ENCODE peak calls at places on chromosomes 2 and 18, in ten cellular contexts. L is GM23338, F is sigmoid colon, Y is upper lobe of left lung, Z is HCT116, E is breast epithelium, T is K562, S is Panc1, C is transverse colon, M is HepG2. H is an unnamed sample. For H3K36me3, the result is how much of the 10 kb centered on the place peaks cover.

GRCh38 chr2:8193686-8194615 is 487.9 kb upstream of the ID2 start:
- DNase-seq in T (no peak), Z (no peak), E (no peak), M (no peak), C (no peak), F (no peak), L (peak), S (no peak), Y (no peak), H (no peak)

GRCh38 chr2:41909584-41909983 is 138.2 kb upstream of the PKDCC start:
- DNase-seq in Z (no peak), L (no peak), T (no peak), C (no peak), M (no peak), E (no peak), F (no peak), Y (no peak), S (no peak), H (no peak)

GRCh38 chr2:219542931-219543595 is 546 bp downstream of the CHPF start:
- DNase-seq in C (peak), E (no peak), Y (peak), S (no peak), L (peak), T (peak), M (peak), Z (no peak), F (no peak), H (no peak)

GRCh38 chr2:230410861-230411464 is 5.0 kb upstream of the SP100 start:
- DNase-seq in F (no peak), S (no peak), L (peak), C (no peak), Y (no peak), Z (no peak), M (no peak), T (no peak), E (no peak), H (peak)

GRCh38 chr2:179051250-179051649 is 1.3 kb upstream of the CCDC141 start:
- DNase-seq in S (no peak), Z (no peak), Y (no peak), L (peak), F (no peak), C (no peak), M (no peak), E (no peak), T (no peak), H (no peak)

GRCh38 chr2:24327988-24328387 is 32.3 kb downstream of the ITSN2 start:
- DNase-seq in F (no peak), T (no peak), C (no peak), M (no peak), E (no peak), L (peak), Y (no peak), Z (no peak), S (no peak), H (no peak)

GRCh38 chr2:44166096-44166495 is 2.6 kb upstream of the PPM1B start:
- DNase-seq in L (peak), E (no peak), S (no peak), F (no peak), Y (no peak), C (no peak), T (no peak), M (no peak), Z (no peak), H (no peak)

GRCh38 chr2:15009681-15010080 is 377.2 kb downstream of the LRATD1 start:
- DNase-seq in E (no peak), Z (no peak), Y (no peak), T (no peak), C (no peak), L (no peak), F (no peak), M (no peak), S (no peak), H (no peak)

GRCh38 chr2:74740395-74741075 is 86.5 kb downstream of the SEMA4F start:
- DNase-seq in C (peak), L (no peak), Y (peak), Z (peak), S (peak), M (peak), F (no peak), E (peak), T (no peak), H (peak)

GRCh38 chr2:190216829-190217228 is 102.8 kb downstream of the HIBCH start:
- DNase-seq in Y (no peak), M (peak), L (peak), F (no peak), T (peak), S (no peak), E (no peak), C (peak), Z (no peak), H (no peak)

GRCh38 chr2:20877944-20878343 is 55.0 kb upstream of the LDAH start:
- DNase-seq in E (no peak), Y (no peak), L (no peak), M (no peak), F (no peak), S (no peak), Z (no peak), C (no peak), T (no peak), H (no peak)

GRCh38 chr2:176172748-176173586 is 15.5 kb upstream of the HOXD1 start:
- DNase-seq in L (no peak), T (no peak), M (peak), S (no peak), E (no peak), C (no peak), F (no peak), Z (no peak), Y (no peak), H (no peak)

GRCh38 chr18:79800353-79801180 is 2.8 kb downstream of the KCNG2 start:
- DNase-seq in T (no peak), E (no peak), S (no peak), L (no peak), Z (no peak), F (peak), C (no peak), M (no peak), Y (no peak), H (no peak)

GRCh38 chr18:42953306-42953705 is 162.2 kb downstream of the RIT2 start:
- DNase-seq in L (no peak), C (no peak), E (no peak), F (no peak), Z (no peak), S (no peak), T (no peak), Y (no peak), M (no peak), H (no peak)

GRCh38 chr2:4269885-4270284 is 566.5 kb downstream of the DCDC2C start:
- DNase-seq in C (no peak), S (no peak), L (no peak), E (no peak), Y (no peak), Z (no peak), T (no peak), F (no peak), M (no peak), H (no peak)

GRCh38 chr18:43692291-43692690 is 415.0 kb upstream of the SYT4 start:
- DNase-seq in Z (no peak), Y (no peak), E (no peak), F (no peak), L (peak), S (no peak), C (no peak), T (no peak), M (no peak), H (no peak)

GRCh38 chr2:106129150-106129549 is 65.0 kb downstream of the UXS1 start:
- DNase-seq in Y (no peak), C (no peak), S (no peak), M (no peak), E (no peak), L (no peak), T (no peak), Z (no peak), F (no peak), H (no peak)

GRCh38 chr2:150191349-150191748 is 296.1 kb downstream of the RND3 start:
- DNase-seq in S (no peak), F (no peak), E (no peak), Z (no peak), M (no peak), Y (no peak), T (no peak), C (no peak), L (no peak), H (no peak)

GRCh38 chr2:42706836-42707235 is 57.1 kb downstream of the OXER1 start:
- DNase-seq in Z (no peak), E (no peak), M (peak), L (peak), C (no peak), S (no peak), T (no peak), Y (no peak), F (no peak), H (no peak)

GRCh38 chr18:52237551-52237950 is 102.4 kb upstream of the DCC start:
- DNase-seq in Y (no peak), L (no peak), Z (no peak), F (no peak), M (no peak), T (no peak), E (no peak), S (no peak), C (no peak), H (no peak)

GRCh38 chr18:13464432-13465125 is 246.0 kb downstream of the LDLRAD4 start:
- DNase-seq in F (peak), E (peak), T (peak), M (no peak), L (no peak), C (peak), S (no peak), Z (no peak), Y (peak), H (no peak)

GRCh38 chr2:8456149-8457091 is 225.4 kb upstream of the ID2 start:
- DNase-seq in Y (no peak), M (no peak), T (no peak), F (peak), C (no peak), Z (no peak), S (no peak), L (peak), E (no peak), H (no peak)

GRCh38 chr2:61470122-61470951 is 550 bp downstream of the USP34 start:
- DNase-seq in C (peak), L (peak), Y (peak), T (peak), E (peak), F (peak), S (no peak), M (peak), Z (peak), H (peak)

GRCh38 chr18:80181642-80182461 is 65.5 kb downstream of the PARD6G start:
- DNase-seq in Z (no peak), L (no peak), F (no peak), C (no peak), E (no peak), Y (no peak), M (peak), S (no peak), T (no peak), H (no peak)

DNA sequence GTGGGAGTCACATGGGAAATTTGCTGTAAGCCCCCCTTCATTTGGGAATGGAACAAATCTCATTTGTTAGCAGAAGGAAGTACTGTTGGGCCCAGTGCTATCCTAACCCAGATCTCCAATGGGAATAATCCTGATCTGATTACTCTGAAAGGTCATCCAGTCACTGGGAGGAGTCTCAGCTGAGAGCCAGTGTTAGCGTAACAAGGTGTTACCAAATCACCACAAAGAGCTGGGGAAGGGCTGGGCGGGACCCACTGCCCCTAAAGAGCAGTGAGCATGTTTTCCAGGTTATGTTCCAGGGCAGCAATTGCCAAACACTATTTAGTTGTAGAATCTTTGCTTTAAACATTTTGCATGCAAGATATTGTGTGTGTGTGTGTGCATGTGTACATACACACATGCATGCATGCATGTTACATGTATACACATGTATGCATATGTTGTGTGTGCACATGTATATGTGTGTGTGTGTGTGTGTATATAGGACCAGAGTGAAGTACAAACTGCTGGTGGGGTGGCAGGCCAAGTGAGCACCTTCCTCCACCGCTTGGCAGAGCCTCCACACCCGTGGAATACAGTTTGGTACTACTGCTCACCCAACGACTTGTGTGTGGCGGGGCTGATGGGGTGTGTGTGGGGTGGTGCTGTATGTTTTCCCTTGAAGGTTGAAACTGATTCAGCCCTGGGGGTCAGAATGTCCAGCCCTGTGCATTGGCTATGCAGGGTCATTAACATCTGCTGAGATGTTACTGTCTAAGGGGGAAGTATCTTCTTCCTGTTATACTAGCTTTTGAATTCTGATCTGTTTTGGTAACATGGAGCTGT is 15.2 kb downstream of the INPP5D start:
- DNase-seq in M (peak), S (no peak), E (no peak), Z (no peak), T (no peak), F (no peak), Y (no peak), L (no peak), C (peak), H (no peak)
- H3K27ac ChIP-seq in M (no peak), S (no peak), E (peak), Z (no peak), T (no peak), F (no peak), Y (peak), L (no peak), C (peak), H (no peak)

GRCh38 chr18:25043104-25043503 is 308.9 kb downstream of the ZNF521 start:
- DNase-seq in Z (no peak), T (no peak), M (no peak), E (no peak), L (no peak), S (no peak), Y (no peak), F (no peak), C (no peak), H (no peak)

GRCh38 chr18:25038261-25038660 is 313.7 kb downstream of the ZNF521 start:
- DNase-seq in Y (no peak), L (no peak), C (no peak), E (no peak), S (no peak), T (no peak), M (no peak), Z (no peak), F (no peak), H (no peak)

GRCh38 chr18:25044694-25045093 is 307.3 kb downstream of the ZNF521 start:
- DNase-seq in C (no peak), E (no peak), Y (no peak), T (no peak), L (no peak), F (no peak), S (no peak), M (no peak), Z (no peak), H (no peak)

GRCh38 chr18:25039781-25040180 is 312.2 kb downstream of the ZNF521 start:
- DNase-seq in L (no peak), S (no peak), C (no peak), T (no peak), F (no peak), Y (no peak), E (no peak), Z (no peak), M (no peak), H (no peak)

DNA sequence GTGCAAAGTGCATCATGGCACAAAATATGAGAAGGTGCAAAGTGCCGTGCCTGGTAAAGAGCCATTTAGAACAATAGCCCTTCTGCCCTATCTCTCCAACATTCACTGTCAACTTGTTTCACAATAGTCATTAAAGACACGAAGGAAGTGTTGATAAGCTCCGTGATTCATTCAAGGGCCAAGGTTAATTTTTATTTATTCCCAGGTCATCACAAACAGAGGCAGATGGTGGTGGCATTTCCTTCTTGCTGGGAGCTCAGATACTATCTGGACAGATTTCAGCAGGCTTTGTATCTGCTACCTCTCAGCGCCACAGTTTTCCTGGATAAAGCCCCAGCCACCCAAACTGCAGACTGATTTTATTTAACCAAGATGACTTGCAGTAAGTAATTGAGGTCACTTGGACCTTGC is 309.3 kb downstream of the ZNF521 start:
- DNase-seq in S (no peak), Z (no peak), C (no peak), F (no peak), L (no peak), M (no peak), E (no peak), Y (no peak), T (no peak), H (no peak)
- TF ChIP-seq POLR2AphosphoS5 in S (no peak), Z (no peak), C (no peak), F (no peak), L (no peak), M (no peak), E (no peak), Y (no peak), T (no peak), H (no peak)

GRCh38 chr18:48545690-48546365 is 7.0 kb downstream of the CTIF start:
- DNase-seq in Z (no peak), L (peak), E (peak), T (peak), Y (peak), C (peak), S (no peak), M (no peak), F (peak), H (no peak)

GRCh38 chr18:48544116-48544515 is 5.3 kb downstream of the CTIF start:
- DNase-seq in S (no peak), T (no peak), Y (no peak), M (no peak), E (no peak), L (no peak), Z (no peak), C (no peak), F (no peak), H (no peak)

GRCh38 chr18:48546411-48546810 is 7.6 kb downstream of the CTIF start:
- DNase-seq in Z (no peak), L (no peak), E (no peak), C (no peak), Y (no peak), F (no peak), M (no peak), S (no peak), T (no peak), H (no peak)

GRCh38 chr18:48543228-48543627 is 4.4 kb downstream of the CTIF start:
- DNase-seq in T (peak), C (no peak), M (peak), Y (no peak), L (peak), Z (no peak), F (no peak), E (no peak), S (no peak), H (no peak)

GRCh38 chr18:48544661-48545415 is 6.0 kb downstream of the CTIF start:
- DNase-seq in L (no peak), Y (no peak), M (no peak), C (no peak), E (no peak), S (no peak), T (no peak), F (no peak), Z (no peak), H (no peak)
- H3K36me3 ChIP-seq in L (under half), Y (under half), M (under half), C (under half), E (under half), S (under half), T (under half), F (under half), Z (under half), H (under half)

DNA sequence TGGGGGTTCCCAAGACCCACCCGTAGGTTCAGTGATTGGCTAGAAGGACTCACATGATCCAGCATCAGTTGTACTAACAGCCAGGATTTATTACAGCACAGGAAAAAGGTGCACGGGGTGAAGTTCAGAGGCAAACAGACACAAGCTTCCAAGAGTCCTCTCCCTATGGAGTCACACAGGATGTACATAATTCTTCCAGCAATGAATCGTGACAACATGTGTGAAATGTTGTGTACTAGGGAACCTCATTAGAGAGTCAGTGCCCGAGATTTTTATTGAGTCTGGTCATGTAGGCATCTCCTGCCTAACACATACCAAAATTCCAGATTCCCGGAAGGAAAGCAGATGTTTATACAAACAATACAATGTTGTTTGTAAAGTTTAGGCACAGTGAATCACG is 52.8 kb downstream of the GALNT1 start:
- DNase-seq in E (no peak), S (no peak), Y (no peak), Z (no peak), T (no peak), L (no peak), M (no peak), F (no peak), C (no peak), H (no peak)
- H3K27ac ChIP-seq in E (no peak), S (peak), Y (peak), Z (no peak), T (no peak), L (no peak), M (no peak), F (peak), C (no peak), H (peak)

DNA sequence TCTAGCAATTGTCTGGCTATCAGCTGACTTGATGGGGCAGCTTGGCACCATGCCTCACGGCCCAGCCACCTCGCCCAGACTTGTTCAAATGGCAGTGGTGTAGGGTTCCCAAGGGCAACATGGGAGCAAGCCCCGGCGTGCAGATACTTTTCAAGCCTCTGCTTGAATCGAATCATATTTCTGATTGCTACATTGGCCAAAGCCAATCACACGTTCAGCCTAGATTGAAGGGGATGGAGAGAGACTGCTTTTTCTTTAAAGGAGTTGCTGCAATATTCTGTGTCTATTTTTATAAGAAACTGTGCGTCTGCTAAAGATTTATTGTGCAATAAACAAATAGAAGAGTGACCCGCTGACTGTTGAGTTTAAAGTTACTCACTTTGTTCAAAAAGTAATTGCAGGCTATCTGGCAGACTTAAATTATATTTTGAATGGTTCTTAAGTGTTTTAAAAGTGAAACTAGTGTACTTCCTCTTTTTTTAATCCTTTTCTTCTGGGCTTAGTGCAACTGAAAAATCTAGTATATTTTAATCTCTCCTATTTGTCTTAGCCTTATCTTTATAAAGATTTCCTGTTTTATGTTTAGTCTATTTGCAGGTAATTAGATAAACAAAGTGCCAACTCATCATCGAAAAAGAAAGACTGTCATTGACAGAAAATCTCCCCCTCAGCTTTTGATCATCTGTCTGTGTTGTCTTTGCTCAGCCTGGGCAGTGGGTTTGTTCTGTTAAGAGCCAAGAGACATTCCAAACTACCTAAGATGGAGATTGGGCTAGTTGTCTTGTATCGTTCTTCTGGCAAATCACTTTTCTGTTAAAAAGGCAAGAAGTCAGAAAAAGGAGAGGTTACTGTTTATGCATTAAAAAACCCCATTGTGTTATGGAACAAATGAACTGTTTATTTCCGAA is 156.1 kb downstream of the TPGS2 start:
- DNase-seq in F (no peak), E (peak), L (no peak), Z (no peak), T (no peak), M (no peak), S (no peak), Y (peak), C (peak), H (no peak)
- TF ChIP-seq POLR2AphosphoS5 in F (no peak), E (no peak), L (no peak), Z (no peak), T (no peak), M (no peak), S (no peak), Y (no peak), C (no peak), H (no peak)

GRCh38 chr2:209734805-209735204 is 36.8 kb upstream of the UNC80 start:
- DNase-seq in F (no peak), T (no peak), E (no peak), M (no peak), Y (no peak), C (no peak), S (no peak), Z (no peak), L (no peak), H (no peak)
- H3K36me3 ChIP-seq in F (under half), T (under half), E (under half), M (under half), Y (under half), C (under half), S (under half), Z (under half), L (under half), H (under half)

GRCh38 chr2:144379891-144380311 is 140.0 kb downstream of the ZEB2 start:
- DNase-seq in Y (peak), L (peak), F (no peak), C (no peak), E (no peak), S (no peak), Z (no peak), M (no peak), T (no peak), H (no peak)
- H3K27ac ChIP-seq in Y (peak), L (no peak), F (no peak), C (no peak), E (no peak), S (no peak), Z (no peak), M (no peak), T (no peak), H (no peak)

GRCh38 chr18:58080516-58080915 is 36.5 kb downstream of the NEDD4L start:
- DNase-seq in C (no peak), Y (no peak), Z (no peak), L (peak), F (no peak), M (no peak), E (no peak), T (no peak), S (no peak), H (no peak)
- TF ChIP-seq POLR2AphosphoS5 in C (no peak), Y (no peak), Z (no peak), L (no peak), F (no peak), M (no peak), E (no peak), T (no peak), S (no peak), H (no peak)